ENCODE peak calls at places on chromosome 18, in nine cellular contexts. One of them, this sample, is unnamed.

GRCh38 chr18:5943514-5943913 is 48.2 kb upstream of the TMEM200C start:
- DNase-seq in brain microvascular endothelial cell: peak; percentile 16
- DNase-seq in neural progenitor cell: no peak
- DNase-seq in AML-193: no peak
- DNase-seq in left ventricle myocardium superior: peak; percentile 40
- DNase-seq in HTR-8/SVneo: no peak
- DNase-seq in H7: no peak
- DNase-seq in activated T-cell treated with anti-CD3 and anti-CD28 coated beads for 1 hour: no peak
- DNase-seq in T-helper 22 cell: no peak
- DNase-seq in this sample: no peak

GRCh38 chr18:38940863-38941531 is 1375.4 kb upstream of the CELF4 start:
- DNase-seq in brain microvascular endothelial cell: peak; percentile 90
- DNase-seq in neural progenitor cell: no peak
- DNase-seq in AML-193: no peak
- DNase-seq in left ventricle myocardium superior: no peak
- DNase-seq in HTR-8/SVneo: peak; percentile 11
- DNase-seq in H7: no peak
- DNase-seq in activated T-cell treated with anti-CD3 and anti-CD28 coated beads for 1 hour: peak; percentile 5
- DNase-seq in T-helper 22 cell: peak; percentile 49
- DNase-seq in this sample: no peak

GRCh38 chr18:55337153-55337552 is 250.8 kb downstream of the TCF4 start:
- DNase-seq in brain microvascular endothelial cell: no peak
- DNase-seq in neural progenitor cell: no peak
- DNase-seq in AML-193: no peak
- DNase-seq in left ventricle myocardium superior: no peak
- DNase-seq in HTR-8/SVneo: no peak
- DNase-seq in H7: no peak
- DNase-seq in activated T-cell treated with anti-CD3 and anti-CD28 coated beads for 1 hour: no peak
- DNase-seq in T-helper 22 cell: no peak
- DNase-seq in this sample: no peak

GRCh38 chr18:79348066-79348465 is 47.7 kb upstream of the NFATC1 start:
- DNase-seq in brain microvascular endothelial cell: no peak
- DNase-seq in neural progenitor cell: no peak
- DNase-seq in AML-193: no peak
- DNase-seq in left ventricle myocardium superior: no peak
- DNase-seq in HTR-8/SVneo: no peak
- DNase-seq in H7: no peak
- DNase-seq in activated T-cell treated with anti-CD3 and anti-CD28 coated beads for 1 hour: no peak
- DNase-seq in T-helper 22 cell: no peak
- DNase-seq in this sample: no peak

GRCh38 chr18:45481846-45482245 is 133.4 kb upstream of the SLC14A2 start:
- DNase-seq in brain microvascular endothelial cell: no peak
- DNase-seq in neural progenitor cell: no peak
- DNase-seq in AML-193: no peak
- DNase-seq in left ventricle myocardium superior: no peak
- DNase-seq in HTR-8/SVneo: no peak
- DNase-seq in H7: no peak
- DNase-seq in activated T-cell treated with anti-CD3 and anti-CD28 coated beads for 1 hour: no peak
- DNase-seq in T-helper 22 cell: no peak
- DNase-seq in this sample: no peak

GRCh38 chr18:57107141-57107832 is 39.6 kb upstream of the BOD1L2 start:
- DNase-seq in brain microvascular endothelial cell: peak; percentile 29
- DNase-seq in neural progenitor cell: peak; percentile 58
- DNase-seq in AML-193: peak; percentile 31
- DNase-seq in left ventricle myocardium superior: no peak
- DNase-seq in HTR-8/SVneo: no peak
- DNase-seq in H7: peak; percentile 32
- DNase-seq in activated T-cell treated with anti-CD3 and anti-CD28 coated beads for 1 hour: no peak
- DNase-seq in T-helper 22 cell: no peak
- DNase-seq in this sample: no peak

GRCh38 chr18:59359576-59359952 is 499 bp upstream of the LMAN1 start:
- DNase-seq in brain microvascular endothelial cell: no peak
- DNase-seq in neural progenitor cell: no peak
- DNase-seq in AML-193: no peak
- DNase-seq in left ventricle myocardium superior: no peak
- DNase-seq in HTR-8/SVneo: no peak
- DNase-seq in H7: no peak
- DNase-seq in activated T-cell treated with anti-CD3 and anti-CD28 coated beads for 1 hour: no peak
- DNase-seq in T-helper 22 cell: no peak
- DNase-seq in this sample: no peak

GRCh38 chr18:70292628-70293027 is 3.8 kb downstream of the SOCS6 start:
- DNase-seq in brain microvascular endothelial cell: no peak
- DNase-seq in neural progenitor cell: no peak
- DNase-seq in AML-193: no peak
- DNase-seq in left ventricle myocardium superior: no peak
- DNase-seq in HTR-8/SVneo: no peak
- DNase-seq in H7: no peak
- DNase-seq in activated T-cell treated with anti-CD3 and anti-CD28 coated beads for 1 hour: no peak
- DNase-seq in T-helper 22 cell: no peak
- DNase-seq in this sample: no peak

GRCh38 chr18:51621103-51621969 is 423.9 kb upstream of the MEX3C start:
- DNase-seq in brain microvascular endothelial cell: peak; percentile 28
- DNase-seq in neural progenitor cell: peak; percentile 81
- DNase-seq in AML-193: peak; percentile 5
- DNase-seq in left ventricle myocardium superior: peak; percentile 55
- DNase-seq in HTR-8/SVneo: no peak
- DNase-seq in H7: peak; percentile 60
- DNase-seq in activated T-cell treated with anti-CD3 and anti-CD28 coated beads for 1 hour: no peak
- DNase-seq in T-helper 22 cell: no peak
- DNase-seq in this sample: no peak

GRCh38 chr18:43780782-43781340 is 503.6 kb upstream of the SYT4 start:
- DNase-seq in brain microvascular endothelial cell: peak; percentile 11
- DNase-seq in neural progenitor cell: no peak
- DNase-seq in AML-193: no peak
- DNase-seq in left ventricle myocardium superior: no peak
- DNase-seq in HTR-8/SVneo: peak; percentile 17
- DNase-seq in H7: no peak
- DNase-seq in activated T-cell treated with anti-CD3 and anti-CD28 coated beads for 1 hour: no peak
- DNase-seq in T-helper 22 cell: no peak
- DNase-seq in this sample: no peak

GRCh38 chr18:31675404-31675803 is 9.0 kb downstream of the B4GALT6 start:
- DNase-seq in brain microvascular endothelial cell: no peak
- DNase-seq in neural progenitor cell: no peak
- DNase-seq in AML-193: no peak
- DNase-seq in left ventricle myocardium superior: no peak
- DNase-seq in HTR-8/SVneo: no peak
- DNase-seq in H7: no peak
- DNase-seq in activated T-cell treated with anti-CD3 and anti-CD28 coated beads for 1 hour: no peak
- DNase-seq in T-helper 22 cell: no peak
- DNase-seq in this sample: no peak

GRCh38 chr18:13440277-13441248 is 222.0 kb downstream of the LDLRAD4 start:
- DNase-seq in brain microvascular endothelial cell: no peak
- DNase-seq in neural progenitor cell: no peak
- DNase-seq in AML-193: no peak
- DNase-seq in left ventricle myocardium superior: no peak
- DNase-seq in HTR-8/SVneo: no peak
- DNase-seq in H7: no peak
- DNase-seq in activated T-cell treated with anti-CD3 and anti-CD28 coated beads for 1 hour: no peak
- DNase-seq in T-helper 22 cell: no peak
- DNase-seq in this sample: no peak

GRCh38 chr18:48139427-48140347 is 209.2 kb upstream of the SMAD2 start:
- DNase-seq in brain microvascular endothelial cell: no peak
- DNase-seq in neural progenitor cell: no peak
- DNase-seq in AML-193: no peak
- DNase-seq in left ventricle myocardium superior: peak; percentile 84
- DNase-seq in HTR-8/SVneo: no peak
- DNase-seq in H7: no peak
- DNase-seq in activated T-cell treated with anti-CD3 and anti-CD28 coated beads for 1 hour: no peak
- DNase-seq in T-helper 22 cell: no peak
- DNase-seq in this sample: no peak

GRCh38 chr18:40473221-40473620 is 1481.8 kb upstream of the PIK3C3 start:
- DNase-seq in brain microvascular endothelial cell: no peak
- DNase-seq in neural progenitor cell: no peak
- DNase-seq in AML-193: no peak
- DNase-seq in left ventricle myocardium superior: no peak
- DNase-seq in HTR-8/SVneo: no peak
- DNase-seq in H7: no peak
- DNase-seq in activated T-cell treated with anti-CD3 and anti-CD28 coated beads for 1 hour: no peak
- DNase-seq in T-helper 22 cell: no peak
- DNase-seq in this sample: no peak

GRCh38 chr18:79818036-79818435 is 20.3 kb downstream of the KCNG2 start:
- DNase-seq in brain microvascular endothelial cell: peak; percentile 25
- DNase-seq in neural progenitor cell: no peak
- DNase-seq in AML-193: no peak
- DNase-seq in left ventricle myocardium superior: no peak
- DNase-seq in HTR-8/SVneo: no peak
- DNase-seq in H7: peak; percentile 53
- DNase-seq in activated T-cell treated with anti-CD3 and anti-CD28 coated beads for 1 hour: no peak
- DNase-seq in T-helper 22 cell: no peak
- DNase-seq in this sample: no peak

GRCh38 chr18:2040279-2040678 is 531.0 kb downstream of the METTL4 start:
- DNase-seq in brain microvascular endothelial cell: no peak
- DNase-seq in neural progenitor cell: no peak
- DNase-seq in AML-193: no peak
- DNase-seq in left ventricle myocardium superior: no peak
- DNase-seq in HTR-8/SVneo: no peak
- DNase-seq in H7: no peak
- DNase-seq in activated T-cell treated with anti-CD3 and anti-CD28 coated beads for 1 hour: no peak
- DNase-seq in T-helper 22 cell: no peak
- DNase-seq in this sample: no peak

GRCh38 chr18:49052891-49053644 is 102.3 kb upstream of the SMAD7 start:
- DNase-seq in brain microvascular endothelial cell: peak; percentile 99
- DNase-seq in neural progenitor cell: no peak
- DNase-seq in AML-193: peak; percentile 91
- DNase-seq in left ventricle myocardium superior: no peak
- DNase-seq in HTR-8/SVneo: peak; percentile 34
- DNase-seq in H7: no peak
- DNase-seq in activated T-cell treated with anti-CD3 and anti-CD28 coated beads for 1 hour: no peak
- DNase-seq in T-helper 22 cell: no peak
- DNase-seq in this sample: no peak

GRCh38 chr18:45637546-45638327 is 22.5 kb downstream of the SLC14A2 start:
- DNase-seq in brain microvascular endothelial cell: no peak
- DNase-seq in neural progenitor cell: no peak
- DNase-seq in AML-193: no peak
- DNase-seq in left ventricle myocardium superior: no peak
- DNase-seq in HTR-8/SVneo: no peak
- DNase-seq in H7: no peak
- DNase-seq in activated T-cell treated with anti-CD3 and anti-CD28 coated beads for 1 hour: no peak
- DNase-seq in T-helper 22 cell: no peak
- DNase-seq in this sample: no peak

GRCh38 chr18:10926565-10927194 is 222.7 kb downstream of the PIEZO2 start:
- DNase-seq in brain microvascular endothelial cell: peak; percentile 82
- DNase-seq in neural progenitor cell: no peak
- DNase-seq in AML-193: no peak
- DNase-seq in left ventricle myocardium superior: peak; percentile 32
- DNase-seq in HTR-8/SVneo: peak; percentile 46
- DNase-seq in H7: peak; percentile 43
- DNase-seq in activated T-cell treated with anti-CD3 and anti-CD28 coated beads for 1 hour: no peak
- DNase-seq in T-helper 22 cell: no peak
- DNase-seq in this sample: no peak

GRCh38 chr18:40437517-40437916 is 1517.5 kb upstream of the PIK3C3 start:
- DNase-seq in brain microvascular endothelial cell: no peak
- DNase-seq in neural progenitor cell: no peak
- DNase-seq in AML-193: no peak
- DNase-seq in left ventricle myocardium superior: peak; percentile 47
- DNase-seq in HTR-8/SVneo: no peak
- DNase-seq in H7: no peak
- DNase-seq in activated T-cell treated with anti-CD3 and anti-CD28 coated beads for 1 hour: no peak
- DNase-seq in T-helper 22 cell: no peak
- DNase-seq in this sample: no peak

GRCh38 chr18:54798186-54798585 is 30.1 kb upstream of the RAB27B start:
- DNase-seq in brain microvascular endothelial cell: no peak
- DNase-seq in neural progenitor cell: no peak
- DNase-seq in AML-193: no peak
- DNase-seq in left ventricle myocardium superior: no peak
- DNase-seq in HTR-8/SVneo: no peak
- DNase-seq in H7: no peak
- DNase-seq in activated T-cell treated with anti-CD3 and anti-CD28 coated beads for 1 hour: no peak
- DNase-seq in T-helper 22 cell: no peak
- DNase-seq in this sample: no peak

GRCh38 chr18:23302852-23303527 is 150.1 kb upstream of the RIOK3 start:
- DNase-seq in brain microvascular endothelial cell: peak; percentile 88
- DNase-seq in neural progenitor cell: no peak
- DNase-seq in AML-193: no peak
- DNase-seq in left ventricle myocardium superior: no peak
- DNase-seq in HTR-8/SVneo: no peak
- DNase-seq in H7: no peak
- DNase-seq in activated T-cell treated with anti-CD3 and anti-CD28 coated beads for 1 hour: no peak
- DNase-seq in T-helper 22 cell: no peak
- DNase-seq in this sample: no peak

GRCh38 chr18:11581286-11581685 is 28.1 kb upstream of the SLC35G4 start:
- DNase-seq in brain microvascular endothelial cell: no peak
- DNase-seq in neural progenitor cell: no peak
- DNase-seq in AML-193: no peak
- DNase-seq in left ventricle myocardium superior: no peak
- DNase-seq in HTR-8/SVneo: no peak
- DNase-seq in H7: no peak
- DNase-seq in activated T-cell treated with anti-CD3 and anti-CD28 coated beads for 1 hour: no peak
- DNase-seq in T-helper 22 cell: no peak
- DNase-seq in this sample: no peak

GRCh38 chr18:22559414-22560282 is 141.9 kb upstream of the CTAGE1 start:
- DNase-seq in brain microvascular endothelial cell: peak; percentile 84
- DNase-seq in neural progenitor cell: peak; percentile 79
- DNase-seq in AML-193: no peak
- DNase-seq in left ventricle myocardium superior: peak; percentile 87
- DNase-seq in HTR-8/SVneo: peak; percentile 53
- DNase-seq in H7: peak; percentile 78
- DNase-seq in activated T-cell treated with anti-CD3 and anti-CD28 coated beads for 1 hour: no peak
- DNase-seq in T-helper 22 cell: no peak
- DNase-seq in this sample: no peak

GRCh38 chr18:29188760-29189159 is 1011.8 kb upstream of the CDH2 start:
- DNase-seq in brain microvascular endothelial cell: no peak
- DNase-seq in neural progenitor cell: no peak
- DNase-seq in AML-193: no peak
- DNase-seq in left ventricle myocardium superior: no peak
- DNase-seq in HTR-8/SVneo: no peak
- DNase-seq in H7: no peak
- DNase-seq in activated T-cell treated with anti-CD3 and anti-CD28 coated beads for 1 hour: no peak
- DNase-seq in T-helper 22 cell: no peak
- DNase-seq in this sample: no peak

GRCh38 chr18:14943967-14944636 is 196.1 kb downstream of the ANKRD30B start:
- DNase-seq in brain microvascular endothelial cell: no peak
- DNase-seq in neural progenitor cell: no peak
- DNase-seq in AML-193: no peak
- DNase-seq in left ventricle myocardium superior: no peak
- DNase-seq in HTR-8/SVneo: no peak
- DNase-seq in H7: no peak
- DNase-seq in activated T-cell treated with anti-CD3 and anti-CD28 coated beads for 1 hour: no peak
- DNase-seq in T-helper 22 cell: no peak
- DNase-seq in this sample: no peak

GRCh38 chr18:2337552-2338141 is 233.7 kb downstream of the METTL4 start:
- DNase-seq in brain microvascular endothelial cell: peak; percentile 31
- DNase-seq in neural progenitor cell: peak; percentile 51
- DNase-seq in AML-193: peak; percentile 12
- DNase-seq in left ventricle myocardium superior: peak; percentile 35
- DNase-seq in HTR-8/SVneo: no peak
- DNase-seq in H7: peak; percentile 41
- DNase-seq in activated T-cell treated with anti-CD3 and anti-CD28 coated beads for 1 hour: peak; percentile 32
- DNase-seq in T-helper 22 cell: no peak
- DNase-seq in this sample: no peak

GRCh38 chr18:65221736-65222135 is 529.1 kb upstream of the CDH7 start:
- DNase-seq in brain microvascular endothelial cell: no peak
- DNase-seq in neural progenitor cell: no peak
- DNase-seq in AML-193: no peak
- DNase-seq in left ventricle myocardium superior: no peak
- DNase-seq in HTR-8/SVneo: no peak
- DNase-seq in H7: no peak
- DNase-seq in activated T-cell treated with anti-CD3 and anti-CD28 coated beads for 1 hour: no peak
- DNase-seq in T-helper 22 cell: no peak
- DNase-seq in this sample: no peak

GRCh38 chr18:3511980-3512379 is 62.0 kb downstream of the TGIF1 start:
- DNase-seq in brain microvascular endothelial cell: peak; percentile 38
- DNase-seq in neural progenitor cell: no peak
- DNase-seq in AML-193: peak; percentile 89
- DNase-seq in left ventricle myocardium superior: no peak
- DNase-seq in HTR-8/SVneo: peak; percentile 56
- DNase-seq in H7: no peak
- DNase-seq in activated T-cell treated with anti-CD3 and anti-CD28 coated beads for 1 hour: no peak
- DNase-seq in T-helper 22 cell: no peak
- DNase-seq in this sample: no peak